ENCODE peak calls at places on chromosomes 5 and 9, in four cellular contexts. X, Q, T and G are unnamed samples.

GRCh38 chr9:112341741-112342140 is 8.3 kb upstream of the PTBP3 start:
- DNase-seq in T (no peak), Q (peak; percentile 97), X (peak; percentile 37), G (no peak)

GRCh38 chr9:6414291-6414690 is 1.3 kb downstream of the UHRF2 start:
- DNase-seq in T (no peak), X (peak; percentile 50), Q (no peak), G (no peak)

GRCh38 chr9:121192959-121193645 is 8.6 kb downstream of the RAB14 start:
- DNase-seq in Q (peak; percentile 25), X (peak; percentile 36), T (no peak), G (no peak)

GRCh38 chr5:18329346-18329745 is 695.1 kb downstream of the TAF11L14 start:
- DNase-seq in T (no peak), Q (peak; percentile 32), X (no peak), G (no peak)

GRCh38 chr5:172692981-172693380 is 51.9 kb downstream of the NEURL1B start:
- DNase-seq in T (no peak), Q (no peak), X (peak; percentile 35), G (no peak)

GRCh38 chr5:172853355-172853975 is 19.4 kb downstream of the ERGIC1 start:
- DNase-seq in T (no peak), X (peak; percentile 73), Q (peak; percentile 58), G (no peak)

GRCh38 chr9:84218322-84218721 is 122.2 kb downstream of the SLC28A3 start:
- DNase-seq in X (no peak), Q (no peak), T (no peak), G (no peak)

GRCh38 chr5:93899026-93899600 is 157.7 kb upstream of the POU5F2 start:
- DNase-seq in T (no peak), Q (peak; percentile 21), X (no peak), G (no peak)

GRCh38 chr5:80370394-80370793 is 37.5 kb upstream of the ZFYVE16 start:
- DNase-seq in T (no peak), Q (no peak), X (no peak), G (no peak)

GRCh38 chr5:166722939-166723338 is 1568.5 kb upstream of the WWC1 start:
- DNase-seq in T (no peak), Q (peak; percentile 62), X (no peak), G (no peak)

GRCh38 chr5:5062903-5063302 is 77.2 kb upstream of the ADAMTS16 start:
- DNase-seq in X (no peak), Q (no peak), T (no peak), G (no peak)

GRCh38 chr9:121768416-121769015 is 117.1 kb downstream of the DAB2IP start:
- DNase-seq in T (no peak), X (no peak), Q (no peak), G (no peak)

GRCh38 chr5:27876071-27876470 is 837.7 kb upstream of the CDH9 start:
- DNase-seq in Q (no peak), X (no peak), T (no peak), G (no peak)

GRCh38 chr9:134887219-134887618 is 6.6 kb downstream of the FCN2 start:
- DNase-seq in Q (no peak), X (no peak), T (no peak), G (no peak)

GRCh38 chr9:132858756-132859155 is 19.3 kb downstream of the AK8 start:
- DNase-seq in Q (no peak), T (no peak), X (no peak), G (no peak)

GRCh38 chr9:96038271-96038670 is 162.8 kb downstream of the ERCC6L2 start:
- DNase-seq in T (no peak), Q (no peak), X (no peak), G (no peak)

GRCh38 chr5:9470410-9470809 is 75.5 kb downstream of the SEMA5A start:
- DNase-seq in T (no peak), Q (no peak), X (no peak), G (no peak)

GRCh38 chr5:9466677-9467076 is 79.2 kb downstream of the SEMA5A start:
- DNase-seq in X (no peak), T (no peak), Q (no peak), G (no peak)

GRCh38 chr5:9468070-9468388 is 77.8 kb downstream of the SEMA5A start:
- DNase-seq in Q (peak; percentile 50), X (peak; percentile 94), T (no peak), G (no peak)

GRCh38 chr5:9464478-9464877 is 81.4 kb downstream of the SEMA5A start:
- DNase-seq in X (no peak), Q (no peak), T (no peak), G (no peak)

GRCh38 chr5:9467199-9468069 is 78.4 kb downstream of the SEMA5A start:
- DNase-seq in Q (no peak), X (no peak), T (no peak), G (no peak)
- H2BK5ac ChIP-seq in Q (no peak overlapping the region), X (peak overlapping the region; percentile 32), T (no peak overlapping the region), G (no peak overlapping the region)

DNA sequence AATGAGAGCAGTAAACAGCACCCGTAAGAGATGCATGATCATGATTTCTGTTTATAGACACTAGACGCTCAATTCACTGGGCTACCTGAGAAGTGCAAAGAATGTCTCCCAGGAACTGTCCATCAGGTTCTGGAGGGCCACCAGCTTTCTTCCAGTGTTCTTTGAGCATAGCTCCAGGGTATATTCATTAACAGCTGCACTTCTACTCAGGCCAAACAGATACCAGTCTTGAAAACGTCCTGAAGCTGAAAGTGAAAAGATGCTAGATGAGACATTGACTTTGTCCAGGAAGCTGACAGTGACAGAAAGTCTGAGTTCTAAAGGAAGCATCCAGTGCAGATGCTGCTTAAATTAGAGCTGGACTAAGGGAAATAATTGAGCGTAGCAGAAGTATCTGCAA is 488.7 kb upstream of the TYRP1 start:
- DNase-seq in T (no peak), Q (no peak), X (no peak), G (no peak)
- H4K5ac ChIP-seq in T (no peak overlapping the region), Q (no peak overlapping the region), X (no peak overlapping the region), G (no peak overlapping the region)

GRCh38 chr9:76773051-76773450 is 8.8 kb downstream of the PCA3 start:
- DNase-seq in T (no peak), X (no peak), Q (no peak), G (no peak)
- H2BK5ac ChIP-seq in T (no peak overlapping the region), X (no peak overlapping the region), Q (no peak overlapping the region), G (no peak overlapping the region)

GRCh38 chr5:60743511-60744314 is 43.7 kb upstream of the DEPDC1B start:
- DNase-seq in Q (no peak), T (no peak), X (no peak), G (no peak)

GRCh38 chr5:60740322-60740721 is 40.4 kb upstream of the DEPDC1B start:
- DNase-seq in T (no peak), Q (no peak), X (no peak), G (no peak)

DNA sequence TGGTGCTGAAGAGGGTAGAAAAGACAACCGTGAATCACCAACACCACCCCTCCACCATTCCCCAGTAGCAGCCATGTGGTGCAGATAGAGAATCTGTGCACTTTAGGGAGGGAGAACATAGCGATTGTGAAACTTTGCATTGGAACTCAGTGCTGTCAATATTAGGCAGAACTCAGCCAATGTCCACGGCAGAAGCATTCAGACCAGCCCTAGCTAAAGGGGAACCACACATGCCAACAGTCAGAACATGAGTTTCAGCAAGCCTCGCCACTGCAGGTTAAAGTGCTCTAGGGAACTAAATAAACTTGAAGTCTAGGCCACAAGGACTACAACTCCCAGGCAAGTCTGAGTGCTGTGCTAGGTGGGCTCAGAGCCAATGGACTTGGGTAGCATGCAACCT is 38.5 kb upstream of the DEPDC1B start:
- DNase-seq in X (no peak), Q (no peak), T (no peak), G (no peak)
- H4K5ac ChIP-seq in X (no peak overlapping the region), Q (no peak overlapping the region), T (no peak overlapping the region), G (no peak overlapping the region)